ENCODE peak calls at places on chromosomes 6 and 20, in five cellular contexts. W is uterus; V is iPS-NIHi11; Z is activated CD4-positive, CD25-positive, alpha-beta regulatory T cell; U is Right ventricle myocardium superior. L is an unnamed sample.
A peak's percentile ranks its signal among the peaks of the same experiment; 100 is the strongest.

GRCh38 chr6:27275025-27275956 is 27.8 kb downstream of the PRSS16 start:
- DNase-seq in W (no peak), V (no peak), U (no peak), Z (no peak), L (no peak)

GRCh38 chr20:18056174-18057105 is 1.3 kb downstream of the OVOL2 start:
- DNase-seq in W (no peak), Z (no peak), U (no peak), V (peak; percentile 76), L (no peak)

GRCh38 chr6:21965029-21965428 is 331.8 kb downstream of the PRL start:
- DNase-seq in W (no peak), Z (no peak), V (no peak), U (no peak), L (no peak)

GRCh38 chr6:89035252-89036106 is 45.1 kb upstream of the PNRC1 start:
- DNase-seq in Z (no peak), U (peak; percentile 85), W (peak; percentile 98), V (no peak), L (peak; percentile 95)

GRCh38 chr20:953742-954141 is 37.6 kb upstream of the ANGPT4 start:
- DNase-seq in U (no peak), Z (no peak), V (no peak), W (no peak), L (no peak)

GRCh38 chr6:145069966-145070365 is 665.4 kb downstream of the EPM2A start:
- DNase-seq in V (no peak), U (no peak), W (no peak), Z (no peak), L (no peak)

GRCh38 chr6:86031713-86032112 is 389.0 kb upstream of the SYNCRIP start:
- DNase-seq in Z (no peak), U (no peak), W (no peak), V (no peak), L (no peak)

GRCh38 chr20:49658508-49658907 is 55.2 kb downstream of the B4GALT5 start:
- DNase-seq in U (no peak), Z (no peak), W (no peak), V (peak; percentile 35), L (no peak)

GRCh38 chr6:141261016-141261671 is 871.6 kb upstream of the GJE1 start:
- DNase-seq in V (no peak), U (peak; percentile 62), W (no peak), Z (no peak), L (no peak)

GRCh38 chr6:34919651-34920050 is 30.6 kb downstream of the ANKS1A start:
- DNase-seq in W (no peak), U (no peak), V (no peak), Z (no peak), L (no peak)

GRCh38 chr20:46027245-46027853 is 1.7 kb upstream of the SLC12A5 start:
- DNase-seq in Z (no peak), W (no peak), V (peak; percentile 61), U (no peak), L (no peak)

GRCh38 chr20:9514461-9515210 is at the start of gene LAMP5:
- DNase-seq in Z (no peak), U (no peak), V (peak; percentile 69), W (no peak), L (no peak)

GRCh38 chr6:156925718-156926607 is 148.8 kb downstream of the ARID1B start:
- DNase-seq in Z (no peak), W (no peak), U (no peak), V (no peak), L (no peak)

GRCh38 chr20:34185766-34186620 is 55.2 kb upstream of the ASIP start:
- DNase-seq in V (no peak), W (no peak), Z (no peak), U (no peak), L (peak; percentile 52)

GRCh38 chr6:34654061-34654460 is 42.5 kb downstream of the ILRUN start:
- DNase-seq in U (no peak), V (no peak), Z (no peak), W (no peak), L (no peak)

GRCh38 chr6:131161987-131162386 is 26.7 kb downstream of the AKAP7 start:
- DNase-seq in W (no peak), V (peak; percentile 24), Z (no peak), U (no peak), L (no peak)

GRCh38 chr20:57830515-57830895 is 120.7 kb upstream of the PMEPA1 start:
- DNase-seq in V (no peak), Z (no peak), W (no peak), U (no peak), L (peak; percentile 64)

GRCh38 chr20:55273149-55273548 is 732.2 kb downstream of the CBLN4 start:
- DNase-seq in U (no peak), W (no peak), Z (no peak), V (no peak), L (no peak)

GRCh38 chr6:65468307-65468706 is 238.7 kb downstream of the EYS start:
- DNase-seq in Z (no peak), W (no peak), U (no peak), V (no peak), L (no peak)